ENCODE peak calls at places on chromosomes 2 and 18, in four cellular contexts. P is HEK293T, Y is HepG2, S is K562. R is an unnamed sample.

GRCh38 chr2:26916128-26916692 is 54.2 kb upstream of the MAPRE3 start:
- DNase-seq in P (no peak), Y (no peak), S (no peak), R (no peak)

GRCh38 chr2:126723281-126723815 is 67.4 kb downstream of the GYPC start:
- DNase-seq in P (no peak), Y (no peak), S (no peak), R (no peak)

GRCh38 chr2:46000660-46001059 is 296.5 kb upstream of the EPAS1 start:
- DNase-seq in P (no peak), Y (no peak), S (no peak), R (no peak)

GRCh38 chr2:203532957-203533695 is 2.0 kb downstream of the RAPH1 start:
- DNase-seq in P (no peak), Y (peak), S (no peak), R (no peak)

GRCh38 chr2:200455958-200456421 is 53.9 kb downstream of the KCTD18 start:
- DNase-seq in P (no peak), Y (no peak), S (no peak), R (no peak)

GRCh38 chr18:11859903-11860407 is 8.7 kb downstream of the CHMP1B start:
- DNase-seq in P (no peak), Y (peak), S (no peak), R (no peak)

GRCh38 chr18:78629426-78629825 is 350.2 kb upstream of the SALL3 start:
- DNase-seq in P (no peak), Y (no peak), S (no peak), R (no peak)

GRCh38 chr2:98405301-98405700 is 39.4 kb upstream of the INPP4A start:
- DNase-seq in P (no peak), Y (no peak), S (no peak), R (no peak)

GRCh38 chr2:189364607-189365006 is 76.7 kb upstream of the WDR75 start:
- DNase-seq in P (no peak), Y (no peak), S (no peak), R (no peak)

GRCh38 chr2:37774976-37775907 is 103.8 kb upstream of the CDC42EP3 start:
- DNase-seq in P (no peak), Y (no peak), S (no peak), R (no peak)

GRCh38 chr18:78920436-78921138 is 59.0 kb upstream of the SALL3 start:
- DNase-seq in P (no peak), Y (no peak), S (no peak), R (no peak)

GRCh38 chr2:102020596-102021170 is 28.9 kb downstream of the IL1R2 start:
- DNase-seq in P (peak), Y (peak), S (peak), R (peak)

GRCh38 chr18:70289351-70290330 is 796 bp downstream of the SOCS6 start:
- DNase-seq in P (peak), Y (no peak), S (peak), R (peak)

GRCh38 chr2:66370824-66371223 is 64.1 kb upstream of the MEIS1 start:
- DNase-seq in P (no peak), Y (no peak), S (no peak), R (no peak)

GRCh38 chr18:30675905-30676620 is 366.5 kb downstream of the DSC3 start:
- DNase-seq in P (no peak), Y (no peak), S (peak), R (no peak)

GRCh38 chr2:17822452-17823117 is 6.3 kb downstream of the MSGN1 start:
- DNase-seq in P (no peak), Y (no peak), S (no peak), R (no peak)

GRCh38 chr2:160062283-160063005 is at the start of gene PLA2R1:
- DNase-seq in P (no peak), Y (no peak), S (no peak), R (peak)

DNA sequence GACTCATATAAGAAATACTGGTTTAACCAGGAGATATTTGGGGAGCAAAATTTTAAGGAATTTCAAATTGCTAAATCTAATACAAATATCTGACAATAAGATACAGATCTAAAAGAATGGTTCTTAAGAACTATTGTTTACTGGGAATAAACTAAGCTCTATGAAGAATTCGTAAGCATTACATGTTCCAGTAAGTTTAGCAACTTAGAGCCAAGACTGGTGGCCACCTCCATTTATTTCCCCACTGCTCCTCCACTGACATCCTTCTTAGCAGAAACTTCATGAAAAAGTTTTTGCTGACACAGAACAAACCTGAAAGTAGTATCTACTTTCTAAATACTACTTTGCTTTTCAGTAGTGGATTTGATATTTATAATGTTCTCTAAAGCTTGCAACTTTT is 83.0 kb downstream of the ACSL3 start:
- DNase-seq in P (no peak), Y (no peak), S (no peak), R (no peak)
- TF ChIP-seq ELF4 in P (no peak), Y (no peak), S (no peak), R (no peak)

DNA sequence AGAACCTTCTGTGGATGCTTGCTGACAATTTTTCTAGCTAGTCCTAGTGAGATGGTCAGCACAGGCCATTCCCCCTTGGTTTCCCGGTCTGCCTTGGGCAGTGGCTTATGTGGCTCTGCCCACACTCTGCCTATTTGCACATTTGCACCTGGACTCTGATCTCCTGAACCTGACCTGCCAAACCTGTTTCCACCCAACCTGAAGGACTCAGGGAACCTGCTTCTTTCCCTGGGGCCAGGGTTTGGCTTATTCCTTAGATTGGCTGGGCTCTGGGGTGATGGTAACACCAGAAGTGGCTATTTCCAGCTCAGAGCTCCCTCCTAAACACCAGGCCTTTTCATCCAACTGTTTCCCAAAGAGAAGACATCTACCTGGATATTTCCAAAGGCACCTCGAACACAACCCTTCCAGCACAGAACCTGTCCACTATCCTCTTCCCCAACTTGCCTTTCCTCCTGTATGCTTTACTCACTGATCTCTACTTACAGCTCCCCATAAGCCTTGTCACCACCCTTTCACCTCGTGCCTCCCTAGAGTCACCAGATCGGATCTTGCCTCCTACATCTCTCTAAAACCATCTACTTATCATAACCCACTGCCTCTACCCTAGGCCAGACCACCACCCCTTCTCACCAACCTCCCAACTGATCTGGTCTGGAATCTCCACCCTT is 5.8 kb upstream of the MTA3 start:
- DNase-seq in P (no peak), Y (no peak), S (no peak), R (no peak)
- TF ChIP-seq ELF4 in P (no peak), Y (no peak), S (no peak), R (no peak)

GRCh38 chr2:144430722-144431163 is 89.2 kb downstream of the ZEB2 start:
- DNase-seq in P (peak), Y (no peak), S (no peak), R (no peak)
- TF ChIP-seq ELF4 in P (no peak), Y (no peak), S (no peak), R (no peak)

GRCh38 chr2:190812506-190813294 is 67.9 kb upstream of the GLS start:
- DNase-seq in P (no peak), Y (peak), S (no peak), R (no peak)
- TF ChIP-seq ELF4 in P (no peak), Y (no peak), S (no peak), R (no peak)

GRCh38 chr2:24317491-24317920 is 42.8 kb downstream of the ITSN2 start:
- DNase-seq in P (no peak), Y (peak), S (no peak), R (no peak)
- TF ChIP-seq ELF4 in P (no peak), Y (no peak), S (no peak), R (no peak)

GRCh38 chr2:100408941-100409340 is 8.5 kb downstream of the CHST10 start:
- DNase-seq in P (no peak), Y (no peak), S (no peak), R (no peak)
- TF ChIP-seq ELF4 in P (no peak), Y (no peak), S (no peak), R (no peak)

GRCh38 chr2:111667542-111668273 is 216.3 kb downstream of the ANAPC1 start:
- DNase-seq in P (no peak), Y (peak), S (no peak), R (no peak)
- TF ChIP-seq ELF4 in P (no peak), Y (no peak), S (no peak), R (no peak)

R was measured in WTC11.